ENCODE peak calls at places on chromosomes 6 and 20, in five cellular contexts. S is GM18507; T is CD8-positive, alpha-beta T cell; I is BJ; E is stimulated activated CD4-positive, alpha-beta T cell treated with anti-CD3 and anti-CD28 coated beads, Interleukin-1b, Interleukin-23, amount 100 ng/mL, for 48 hours. W is an unnamed sample.
A peak's percentile ranks its signal among the peaks of the same experiment; 100 is the strongest.

GRCh38 chr20:14407336-14407735 is 69.9 kb upstream of the FLRT3 start:
- DNase-seq in S (no peak), T (no peak), I (no peak), E (no peak), W (no peak)

GRCh38 chr6:37868447-37868825 is 48.9 kb downstream of the ZFAND3 start:
- DNase-seq in S (no peak), T (no peak), I (peak; percentile 17), E (no peak), W (no peak)

GRCh38 chr6:87606199-87606598 is 16.3 kb downstream of the ORC3 start:
- DNase-seq in S (no peak), T (no peak), I (no peak), E (no peak), W (no peak)

GRCh38 chr6:132598473-132598872 is 8.9 kb upstream of the TAAR5 start:
- DNase-seq in S (no peak), T (no peak), I (no peak), E (no peak), W (no peak)

GRCh38 chr20:51733070-51733469 is 35.1 kb downstream of the ATP9A start:
- DNase-seq in S (no peak), T (no peak), I (no peak), E (no peak), W (no peak)

GRCh38 chr6:168097221-168097620 is 18.2 kb upstream of the FRMD1 start:
- DNase-seq in S (no peak), T (no peak), I (no peak), E (no peak), W (no peak)

GRCh38 chr6:19803331-19804330 is 33.5 kb upstream of the ID4 start:
- DNase-seq in S (no peak), T (no peak), I (no peak), E (no peak), W (no peak)

GRCh38 chr6:146851837-146852236 is 253.1 kb downstream of the ADGB start:
- DNase-seq in S (no peak), T (no peak), I (peak; percentile 69), E (peak; percentile 67), W (no peak)

GRCh38 chr20:41643504-41643938 is 25.3 kb upstream of the CHD6 start:
- DNase-seq in S (no peak), T (no peak), I (no peak), E (no peak), W (no peak)

GRCh38 chr6:74459260-74459659 is 746.6 kb downstream of the COL12A1 start:
- DNase-seq in S (no peak), T (no peak), I (no peak), E (no peak), W (no peak)

GRCh38 chr6:42211726-42212125 is 5.9 kb downstream of the MRPS10 start:
- DNase-seq in S (no peak), T (no peak), I (no peak), E (no peak), W (no peak)

GRCh38 chr6:169654590-169655391 is 47.0 kb downstream of the WDR27 start:
- DNase-seq in S (peak; percentile 39), T (peak; percentile 54), I (peak; percentile 11), E (peak; percentile 53), W (no peak)

GRCh38 chr6:100593522-100593921 is 128.8 kb upstream of the SIM1 start:
- DNase-seq in S (no peak), T (no peak), I (no peak), E (no peak), W (no peak)

GRCh38 chr6:125974214-125974866 is 12.0 kb upstream of the TRMT11 start:
- DNase-seq in S (no peak), T (no peak), I (no peak), E (no peak), W (peak; percentile 30)

GRCh38 chr20:46708172-46708860 is 1.1 kb upstream of the SLC2A10 start:
- DNase-seq in S (no peak), T (no peak), I (no peak), E (no peak), W (no peak)

GRCh38 chr6:12536416-12536815 is 180.2 kb upstream of the PHACTR1 start:
- DNase-seq in S (no peak), T (no peak), I (no peak), E (no peak), W (no peak)

GRCh38 chr6:3321875-3322274 is 63.1 kb downstream of the PSMG4 start:
- DNase-seq in S (no peak), T (no peak), I (no peak), E (no peak), W (no peak)

GRCh38 chr6:107114213-107114871 is 973 bp downstream of the BEND3 start:
- DNase-seq in S (peak; percentile 81), T (peak; percentile 58), I (peak; percentile 44), E (peak; percentile 72), W (peak; percentile 50)

GRCh38 chr6:112215901-112216300 is 38.5 kb downstream of the LAMA4 start:
- DNase-seq in S (no peak), T (no peak), I (no peak), E (no peak), W (no peak)

GRCh38 chr20:37265152-37265551 is 3.5 kb upstream of the GHRH start:
- DNase-seq in S (no peak), T (no peak), I (no peak), E (peak; percentile 40), W (no peak)

GRCh38 chr6:96086745-96087144 is 71.0 kb downstream of the FUT9 start:
- DNase-seq in S (no peak), T (no peak), I (no peak), E (no peak), W (no peak)